ENCODE peak calls at places on chromosomes 5 and 9, in ten cellular contexts. O is Peyer's patch, E is ovary, I is spleen, J is suprapubic skin, X is stomach, U is transverse colon, B is breast epithelium, V is endothelial cell of umbilical vein, G is sigmoid colon. H is an unnamed sample.

GRCh38 chr5:177997319-177997670 is 1.3 kb upstream of the PROP1 start:
- DNase-seq in O (no peak), E (no peak), I (no peak), J (no peak), X (no peak), U (no peak), B (no peak), V (no peak), G (no peak), H (no peak)

GRCh38 chr5:67815455-67816391 is 399.8 kb upstream of the PIK3R1 start:
- DNase-seq in O (no peak), E (peak; percentile 41), I (no peak), J (no peak), X (no peak), U (no peak), B (no peak), V (no peak), G (no peak), H (no peak)

GRCh38 chr9:34170252-34170915 is 8.5 kb upstream of the UBAP1 start:
- DNase-seq in O (no peak), E (no peak), I (peak; percentile 35), J (no peak), X (no peak), U (no peak), B (no peak), V (no peak), G (no peak), H (peak; percentile 60)

GRCh38 chr9:35820076-35820475 is 5.2 kb upstream of the HINT2 start:
- DNase-seq in O (no peak), E (no peak), I (no peak), J (no peak), X (no peak), U (no peak), B (no peak), V (no peak), G (no peak), H (no peak)

GRCh38 chr9:75033789-75034473 is 5.8 kb upstream of the CARNMT1 start:
- DNase-seq in O (no peak), E (no peak), I (no peak), J (no peak), X (no peak), U (no peak), B (no peak), V (no peak), G (no peak), H (no peak)

GRCh38 chr5:55062039-55062779 is 38.2 kb downstream of the GZMK start:
- DNase-seq in O (no peak), E (no peak), I (peak; percentile 80), J (no peak), X (no peak), U (peak; percentile 30), B (no peak), V (no peak), G (no peak), H (no peak)

GRCh38 chr9:116336133-116336862 is 182.7 kb downstream of the PAPPA start:
- DNase-seq in O (no peak), E (no peak), I (no peak), J (no peak), X (no peak), U (no peak), B (no peak), V (no peak), G (no peak), H (no peak)

GRCh38 chr9:132798817-132799790 is 79.0 kb downstream of the AK8 start:
- DNase-seq in O (no peak), E (no peak), I (no peak), J (no peak), X (peak; percentile 68), U (peak; percentile 71), B (no peak), V (peak; percentile 15), G (no peak), H (peak; percentile 81)

GRCh38 chr5:11540112-11540511 is 364.1 kb downstream of the CTNND2 start:
- DNase-seq in O (no peak), E (no peak), I (no peak), J (no peak), X (no peak), U (no peak), B (no peak), V (no peak), G (no peak), H (no peak)

GRCh38 chr9:14283276-14283675 is 30.7 kb downstream of the NFIB start:
- DNase-seq in O (no peak), E (no peak), I (no peak), J (no peak), X (no peak), U (no peak), B (no peak), V (no peak), G (no peak), H (no peak)

GRCh38 chr5:92471861-92472260 is 1088.7 kb upstream of the ARRDC3 start:
- DNase-seq in O (no peak), E (no peak), I (no peak), J (no peak), X (no peak), U (no peak), B (no peak), V (no peak), G (no peak), H (no peak)
- TF ChIP-seq POLR2A in O (no peak), E (no peak), I (no peak), J (no peak), X (no peak), U (no peak), B (no peak), V (no peak), G (no peak), H (no peak)

GRCh38 chr9:137029058-137029922 is 1.3 kb upstream of the ABCA2 start:
- DNase-seq in O (peak; percentile 85), E (peak; percentile 53), I (peak; percentile 95), J (peak; percentile 88), X (peak; percentile 85), U (peak; percentile 86), B (no peak), V (peak; percentile 59), G (peak; percentile 84), H (peak; percentile 59)

GRCh38 chr9:137027369-137028012 is 546 bp downstream of the ABCA2 start:
- DNase-seq in O (no peak), E (no peak), I (peak; percentile 89), J (no peak), X (no peak), U (no peak), B (no peak), V (no peak), G (no peak), H (no peak)

GRCh38 chr9:137030006-137030405 is 1.9 kb downstream of the FUT7 start:
- DNase-seq in O (no peak), E (no peak), I (peak; percentile 86), J (no peak), X (no peak), U (no peak), B (no peak), V (no peak), G (no peak), H (no peak)

GRCh38 chr9:137028013-137028280 is at the start of gene ABCA2:
- DNase-seq in O (no peak), E (no peak), I (no peak), J (no peak), X (no peak), U (no peak), B (no peak), V (no peak), G (no peak), H (no peak)

DNA sequence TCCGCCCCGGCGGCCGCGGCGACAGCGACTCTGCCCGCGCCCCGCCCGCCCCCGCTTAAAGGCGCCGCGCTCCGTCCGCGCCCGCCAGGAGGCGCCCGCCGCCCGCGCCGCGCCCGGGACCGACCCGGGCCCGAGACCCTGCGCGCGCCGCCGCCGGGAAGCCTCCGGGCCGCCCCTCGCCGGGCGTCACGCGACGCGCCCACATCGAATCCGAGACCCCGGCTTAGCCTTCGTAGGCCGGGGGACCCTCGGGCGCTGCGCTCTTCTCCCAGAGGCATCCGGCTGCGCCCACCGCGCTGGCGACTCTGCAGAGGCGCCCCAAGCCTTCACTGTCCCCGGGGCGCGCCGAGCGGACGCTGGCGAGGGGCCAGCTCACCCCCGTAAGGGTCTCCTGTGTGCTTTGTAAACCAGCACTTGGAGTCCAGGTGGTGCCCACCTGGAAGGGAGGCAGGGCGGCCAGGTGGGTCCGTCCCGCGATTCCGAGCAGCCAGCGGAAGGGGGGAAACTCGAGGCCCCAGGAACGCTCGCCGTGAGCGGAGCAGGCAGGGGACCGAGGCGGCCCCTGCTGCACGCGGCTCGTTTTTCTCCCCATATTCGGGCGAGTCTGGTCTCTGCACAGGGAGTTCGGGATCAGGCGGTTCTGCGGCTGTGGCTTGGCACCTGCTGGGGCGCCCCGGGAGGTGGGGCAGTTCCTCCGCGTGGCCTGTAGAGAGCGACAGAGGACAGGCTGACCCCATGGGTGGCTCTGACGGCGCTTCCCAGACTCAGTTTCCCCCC is 432 bp upstream of the ABCA2 start:
- DNase-seq in O (peak; percentile 85), E (no peak), I (peak; percentile 94), J (no peak), X (peak; percentile 78), U (peak; percentile 83), B (no peak), V (peak; percentile 19), G (no peak), H (no peak)
- TF ChIP-seq CTCF in O (peak; percentile 68), E (no peak), I (peak; percentile 57), J (peak; percentile 37), X (no peak), U (peak; percentile 27), B (peak; percentile 30), V (peak; percentile 60), G (no peak), H (no peak)

DNA sequence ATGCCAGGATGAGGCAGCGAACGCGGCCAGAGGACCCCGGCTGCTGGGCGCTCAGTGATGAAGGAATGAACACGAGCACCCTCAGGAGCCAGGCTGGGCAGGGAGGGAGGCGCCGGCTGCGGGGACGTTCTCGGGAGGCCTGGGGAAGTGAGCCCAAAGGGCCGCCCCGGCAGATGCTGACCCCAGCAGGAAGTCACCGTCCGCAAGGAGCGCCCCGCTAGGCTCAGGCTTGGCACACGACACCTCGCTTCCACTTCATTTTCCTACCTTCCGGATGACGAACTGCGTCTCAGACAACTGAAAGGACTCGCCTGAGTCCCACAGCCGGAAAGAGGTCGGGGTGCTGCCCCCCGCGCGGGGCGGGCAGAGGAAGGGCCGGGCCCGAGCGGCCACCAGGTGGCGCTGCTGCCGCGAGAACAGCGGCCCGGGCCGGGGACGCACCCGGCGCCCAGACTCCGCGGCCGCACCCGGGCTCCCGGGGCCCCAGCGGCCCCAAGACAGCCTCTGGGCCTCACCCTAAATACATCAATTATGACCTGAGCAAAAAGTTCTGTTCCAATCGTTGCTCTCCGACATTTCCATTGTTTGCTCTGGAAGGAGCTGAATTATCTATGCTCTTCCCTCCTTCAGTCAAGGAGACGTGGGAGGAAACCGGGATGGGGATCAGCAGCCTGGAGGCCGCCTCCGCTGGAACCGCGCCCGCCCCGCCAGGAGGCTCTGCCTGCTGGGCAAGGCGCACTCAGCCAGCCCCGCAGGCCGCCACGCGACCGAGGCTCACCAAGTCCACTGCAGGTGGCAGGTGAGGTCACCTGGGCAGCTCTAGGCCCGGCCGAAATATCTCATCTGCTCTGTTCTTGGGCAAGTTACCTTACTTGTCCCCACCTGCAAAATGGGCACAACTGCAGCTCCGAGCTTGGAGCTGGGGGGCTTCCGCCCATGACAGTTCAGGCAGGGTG is 107.0 kb downstream of the ZNF354C start:
- DNase-seq in O (peak; percentile 64), E (peak; percentile 74), I (peak; percentile 87), J (peak; percentile 60), X (peak; percentile 39), U (peak; percentile 34), B (no peak), V (no peak), G (peak; percentile 70), H (no peak)
- TF ChIP-seq POLR2A in O (no peak), E (no peak), I (no peak), J (no peak), X (no peak), U (no peak), B (no peak), V (no peak), G (no peak), H (no peak)

GRCh38 chr5:138053554-138053953 is 20.7 kb upstream of the FAM13B start:
- DNase-seq in O (no peak), E (no peak), I (no peak), J (no peak), X (no peak), U (no peak), B (no peak), V (no peak), G (no peak), H (no peak)
- TF ChIP-seq CTCF in O (no peak), E (no peak), I (no peak), J (no peak), X (no peak), U (no peak), B (no peak), V (no peak), G (no peak), H (no peak)

H was measured in lower leg skin.